ENCODE peak calls at places on chromosomes 5 and 9, in four cellular contexts. T is heart left ventricle, K is NCI-H1694 treated with DMSO at 0.1 percent for 48 hours, X is HS-5. E is an unnamed sample.

GRCh38 chr5:33832904-33833575 is 58.8 kb downstream of the ADAMTS12 start:
- DNase-seq in T (no peak), K (peak), X (peak), E (no peak)

GRCh38 chr5:158233735-158234322 is 374.9 kb upstream of the CLINT1 start:
- DNase-seq in X (no peak), K (no peak), T (no peak), E (no peak)

GRCh38 chr9:91197232-91198181 is 164.2 kb downstream of the AUH start:
- DNase-seq in X (peak), K (no peak), T (no peak), E (no peak)

GRCh38 chr5:74167930-74168315 is 472.6 kb downstream of the ENC1 start:
- DNase-seq in K (no peak), T (no peak), X (no peak), E (no peak)

GRCh38 chr5:159768243-159768642 is 148.0 kb upstream of the ADRA1B start:
- DNase-seq in K (no peak), T (no peak), X (no peak), E (no peak)

GRCh38 chr5:93723005-93723404 is 18.4 kb downstream of the POU5F2 start:
- DNase-seq in K (no peak), X (no peak), T (no peak), E (no peak)

GRCh38 chr9:17191095-17191494 is 56.3 kb downstream of the CNTLN start:
- DNase-seq in K (no peak), X (no peak), T (no peak), E (no peak)

GRCh38 chr5:110458313-110458712 is 268.2 kb downstream of the TMEM232 start:
- DNase-seq in K (no peak), T (no peak), X (no peak), E (no peak)

GRCh38 chr5:115895821-115896220 is 54.1 kb downstream of the AP3S1 start:
- DNase-seq in T (no peak), X (peak), K (no peak), E (no peak)

GRCh38 chr5:163649522-163649921 is 144.1 kb downstream of the MAT2B start:
- DNase-seq in X (peak), T (no peak), K (peak), E (no peak)

GRCh38 chr5:29720954-29721353 is 1472.5 kb upstream of the CDH6 start:
- DNase-seq in T (no peak), X (no peak), K (no peak), E (no peak)

GRCh38 chr9:122158202-122158601 is 1.4 kb downstream of the NDUFA8 start:
- DNase-seq in K (no peak), X (no peak), T (no peak), E (no peak)

GRCh38 chr9:110192531-110193326 is 15.2 kb downstream of the C9orf152 start:
- DNase-seq in X (no peak), T (no peak), K (no peak), E (no peak)

GRCh38 chr9:138074516-138074915 is 196.9 kb downstream of the CACNA1B start:
- DNase-seq in T (peak), K (no peak), X (no peak), E (no peak)

GRCh38 chr9:18585996-18586395 is 112.0 kb downstream of the ADAMTSL1 start:
- DNase-seq in K (no peak), T (no peak), X (no peak), E (no peak)

GRCh38 chr5:116865651-116866050 is 291.0 kb upstream of the SEMA6A start:
- DNase-seq in T (no peak), K (no peak), X (no peak), E (no peak)

GRCh38 chr5:126499742-126500396 is 76.7 kb downstream of the GRAMD2B start:
- DNase-seq in T (no peak), X (no peak), K (no peak), E (no peak)

GRCh38 chr5:122351416-122352157 is 39.5 kb downstream of the SNCAIP start:
- DNase-seq in X (no peak), T (no peak), K (no peak), E (no peak)

GRCh38 chr5:126635585-126635984 is 34.8 kb downstream of the PHAX start:
- DNase-seq in T (no peak), X (no peak), K (no peak), E (no peak)